ENCODE peak calls at places on chromosomes 11 and 22, in six cellular contexts. U is astrocyte of the cerebellum, R is thyroid gland, X is suprapubic skin, Y is kidney epithelial cell, I is neural progenitor cell. G is an unnamed sample.

GRCh38 chr22:20637740-20638139 is 130.3 kb downstream of the MED15 start:
- DNase-seq in Y (no peak), R (no peak), I (no peak), U (no peak), X (no peak), G (no peak)

GRCh38 chr11:21396351-21397008 is 727.1 kb downstream of the NELL1 start:
- DNase-seq in I (no peak), R (no peak), X (no peak), U (no peak), Y (no peak), G (no peak)

GRCh38 chr11:67022341-67022933 is 497 bp upstream of the SYT12 start:
- DNase-seq in U (no peak), X (no peak), Y (peak), I (no peak), R (no peak), G (peak)

GRCh38 chr11:15710593-15711260 is 596.0 kb downstream of the INSC start:
- DNase-seq in Y (no peak), I (peak), X (no peak), R (peak), U (no peak), G (no peak)

GRCh38 chr11:70650075-70650909 is 252.0 kb downstream of the CTTN start:
- DNase-seq in Y (peak), I (peak), X (no peak), R (peak), U (peak), G (peak)

GRCh38 chr11:5992604-5993251 is 5.9 kb upstream of the OR52L1 start:
- DNase-seq in R (no peak), I (peak), Y (no peak), X (no peak), U (no peak), G (peak)

GRCh38 chr11:46402957-46403902 is 11.7 kb upstream of the CHRM4 start:
- DNase-seq in U (no peak), I (peak), R (no peak), X (no peak), Y (no peak), G (no peak)

GRCh38 chr11:59710136-59710847 is 3.4 kb downstream of the OR10V1 start:
- DNase-seq in R (no peak), U (no peak), I (no peak), Y (no peak), X (no peak), G (no peak)

GRCh38 chr22:50730941-50731661 is 6.9 kb upstream of the ACR start:
- DNase-seq in Y (no peak), X (peak), I (no peak), R (no peak), U (no peak), G (no peak)

GRCh38 chr11:59728913-59729312 is 15.3 kb upstream of the OR10V1 start:
- DNase-seq in I (no peak), U (no peak), X (no peak), R (no peak), Y (no peak), G (no peak)

GRCh38 chr22:32896951-32897350 is 95.4 kb downstream of the TIMP3 start:
- DNase-seq in Y (no peak), U (no peak), I (no peak), R (no peak), X (no peak), G (no peak)

GRCh38 chr22:36301384-36301828 is 48.5 kb downstream of the APOL1 start:
- DNase-seq in I (peak), U (peak), Y (no peak), R (peak), X (no peak), G (peak)

GRCh38 chr22:32378703-32379272 is 21.1 kb downstream of the RFPL3 start:
- DNase-seq in X (no peak), R (peak), U (no peak), I (peak), Y (no peak), G (peak)

GRCh38 chr11:55895216-55895615 is 12.1 kb downstream of the TRIM51 start:
- DNase-seq in U (no peak), R (no peak), X (no peak), Y (no peak), I (no peak), G (no peak)

GRCh38 chr11:18490319-18490718 is 34.7 kb downstream of the LDHAL6A start:
- DNase-seq in R (no peak), Y (no peak), I (no peak), U (no peak), X (no peak), G (no peak)

GRCh38 chr11:12792590-12792989 is 118.4 kb downstream of the TEAD1 start:
- DNase-seq in X (no peak), U (no peak), Y (no peak), R (no peak), I (no peak), G (peak)

GRCh38 chr11:66861774-66862558 is 5.1 kb downstream of the LRFN4 start:
- DNase-seq in U (no peak), R (no peak), X (peak), Y (no peak), I (no peak), G (no peak)

GRCh38 chr11:27085115-27085514 is 44.5 kb downstream of the BBOX1 start:
- DNase-seq in Y (no peak), X (no peak), I (no peak), R (no peak), U (no peak), G (no peak)

GRCh38 chr22:35303029-35303624 is 3.4 kb downstream of the TOM1 start:
- DNase-seq in Y (no peak), R (no peak), X (peak), I (no peak), U (no peak), G (no peak)

GRCh38 chr11:94851864-94852581 is 83.9 kb downstream of the AMOTL1 start:
- DNase-seq in R (no peak), Y (no peak), I (no peak), X (no peak), U (no peak), G (no peak)

GRCh38 chr11:115607621-115608191 is 103.5 kb upstream of the CADM1 start:
- DNase-seq in U (peak), X (no peak), I (peak), Y (no peak), R (peak), G (no peak)

GRCh38 chr11:109221190-109221589 is 200.8 kb upstream of the C11orf87 start:
- DNase-seq in R (no peak), U (no peak), Y (no peak), I (no peak), X (no peak), G (no peak)

GRCh38 chr11:31643831-31644230 is 134.3 kb downstream of the ELP4 start:
- DNase-seq in Y (no peak), X (no peak), I (no peak), R (no peak), U (peak), G (peak)

GRCh38 chr11:130874396-130874795 is 41.9 kb downstream of the SNX19 start:
- DNase-seq in R (no peak), U (no peak), I (no peak), X (no peak), Y (no peak), G (peak)

GRCh38 chr11:57460017-57460755 is at the start of gene RTN4RL2:
- DNase-seq in U (no peak), Y (no peak), R (peak), I (peak), X (no peak), G (peak)

GRCh38 chr11:73907191-73907590 is 30.4 kb downstream of the PAAF1 start:
- DNase-seq in U (no peak), Y (no peak), X (no peak), R (no peak), I (no peak), G (peak)

GRCh38 chr22:39153220-39153860 is 860 bp upstream of the CBX7 start:
- DNase-seq in R (peak), U (no peak), X (peak), Y (no peak), I (peak), G (no peak)

GRCh38 chr11:78370406-78371172 is 47.0 kb downstream of the GAB2 start:
- DNase-seq in Y (no peak), I (no peak), X (no peak), U (no peak), R (no peak), G (peak)

GRCh38 chr22:24550028-24550901 is 4.7 kb downstream of the GUCD1 start:
- DNase-seq in Y (no peak), I (no peak), X (no peak), U (no peak), R (no peak), G (peak)

GRCh38 chr22:47050601-47051051 is 288.2 kb downstream of the TBC1D22A start:
- DNase-seq in R (no peak), X (no peak), Y (no peak), I (no peak), U (no peak), G (no peak)

GRCh38 chr11:6377902-6378694 is 12.2 kb upstream of the SMPD1 start:
- DNase-seq in I (no peak), R (no peak), Y (no peak), X (no peak), U (no peak), G (peak)

GRCh38 chr11:65279713-65280459 is 18.1 kb downstream of the POLA2 start:
- DNase-seq in U (peak), R (no peak), Y (peak), I (no peak), X (no peak), G (peak)

GRCh38 chr11:102589047-102589459 is 36.1 kb downstream of the MMP20 start:
- DNase-seq in R (no peak), I (no peak), U (no peak), X (no peak), Y (no peak), G (no peak)

GRCh38 chr22:26663374-26663923 is 6.1 kb downstream of the MIAT start:
- DNase-seq in R (no peak), U (no peak), X (no peak), I (no peak), Y (no peak), G (no peak)

GRCh38 chr11:10640308-10640707 is 53.2 kb downstream of the IRAG1 start:
- DNase-seq in I (no peak), U (no peak), Y (no peak), X (no peak), R (no peak), G (no peak)

DNA sequence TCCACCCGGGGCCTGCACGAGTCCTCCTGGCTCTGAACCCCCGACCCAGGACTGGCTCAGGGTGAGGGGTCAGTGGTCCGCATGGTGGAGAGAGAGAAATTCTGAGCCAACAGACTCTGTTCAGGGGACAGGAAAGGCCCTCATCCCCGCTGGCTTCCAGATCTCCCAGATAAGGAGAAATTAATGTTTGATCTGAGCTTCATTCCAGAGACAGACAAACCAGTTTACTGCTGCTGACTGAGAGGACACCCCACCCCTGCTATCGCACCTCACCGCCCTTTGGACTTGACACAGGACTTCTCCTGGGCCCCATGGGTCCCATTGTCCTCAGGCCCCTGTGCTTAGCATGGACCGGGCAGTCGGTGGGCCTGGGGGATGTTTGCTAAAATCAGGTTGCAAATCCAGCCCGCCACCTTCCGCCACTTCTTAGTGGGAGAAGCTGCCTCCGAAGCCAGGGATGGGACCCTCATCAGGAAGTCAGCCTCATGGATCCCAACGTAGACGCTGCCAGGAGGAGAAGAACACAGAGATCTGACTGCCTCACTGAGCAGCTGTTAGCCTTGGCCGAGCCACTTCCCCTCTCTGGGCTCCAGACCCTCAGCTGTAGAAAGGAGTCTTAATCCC is 11.2 kb upstream of the UPK3A start:
- DNase-seq in Y (no peak), I (no peak), U (no peak), R (no peak), X (no peak), G (no peak)
- H3K4me3 ChIP-seq in Y (no peak), I (no peak), U (no peak), R (no peak), X (no peak), G (no peak)

DNA sequence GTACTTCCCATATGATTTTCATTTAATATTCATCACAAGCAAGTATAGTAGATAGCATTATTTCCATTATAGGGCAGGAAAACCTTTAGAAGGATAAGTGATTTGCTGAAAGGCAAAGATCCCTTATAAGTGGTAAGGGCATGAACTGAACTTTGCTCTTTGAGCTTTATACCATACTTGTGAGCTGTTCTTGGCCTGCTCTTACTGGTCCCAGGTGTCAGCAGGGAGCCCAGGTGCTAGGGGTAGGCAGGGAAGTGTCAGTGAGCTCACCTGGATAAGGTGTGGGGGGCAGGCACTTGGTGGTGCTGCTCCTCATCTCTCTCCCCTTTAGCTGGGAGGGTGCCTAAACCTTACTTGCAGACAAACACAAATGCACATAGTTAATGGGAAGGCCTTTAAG is 114.5 kb downstream of the PLEKHA7 start:
- DNase-seq in R (no peak), X (no peak), Y (no peak), U (no peak), I (no peak), G (no peak)
- TF ChIP-seq CTCF in R (no peak), X (no peak), Y (no peak), U (no peak), I (no peak), G (no peak)

GRCh38 chr11:86218125-86219081 is 26.1 kb upstream of the EED start:
- DNase-seq in I (peak), X (no peak), U (peak), Y (peak), R (peak), G (peak)
- H3K4me3 ChIP-seq in I (no peak), X (peak), U (no peak), Y (no peak), R (no peak), G (peak)

DNA sequence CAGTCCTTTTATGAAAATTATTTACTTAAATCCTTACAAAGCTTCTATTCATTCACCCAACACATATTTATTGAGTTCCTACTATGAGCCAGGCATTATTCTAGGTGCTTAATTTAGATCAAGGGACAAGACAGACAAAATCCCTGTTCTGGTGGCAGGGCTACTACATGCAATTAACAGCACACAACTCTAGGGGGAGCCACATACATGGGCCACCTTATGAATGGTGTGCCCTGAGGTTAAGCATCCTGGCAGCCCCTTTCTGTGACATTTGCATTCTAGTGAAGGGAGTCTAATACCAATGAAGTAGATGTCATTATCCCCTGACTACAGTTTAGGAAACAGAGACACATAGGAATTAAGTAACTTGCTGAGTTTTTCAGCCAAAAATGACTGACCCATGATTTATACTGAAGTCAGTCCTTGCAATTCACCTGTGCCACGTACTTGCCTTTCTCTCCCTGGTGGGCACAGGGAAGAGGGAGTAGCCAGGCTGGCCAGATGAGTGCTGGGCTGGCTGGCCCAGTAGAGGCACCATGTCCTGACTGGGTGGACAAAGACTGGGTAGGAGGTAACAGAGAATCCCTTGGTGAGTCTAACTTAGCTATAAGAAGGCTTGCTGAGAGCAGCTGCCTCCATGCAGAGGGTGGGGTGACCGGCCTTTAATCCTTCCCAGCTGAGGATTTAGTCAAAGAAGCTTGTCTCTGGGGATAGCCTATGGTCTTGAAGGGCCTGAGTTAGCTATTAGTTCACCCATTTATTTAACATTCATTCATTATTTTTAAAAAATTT is 52.0 kb upstream of the ELF5 start:
- DNase-seq in X (no peak), Y (no peak), I (peak), R (no peak), U (no peak), G (no peak)
- TF ChIP-seq CTCF in X (no peak), Y (peak), I (peak), R (no peak), U (peak), G (peak)

DNA sequence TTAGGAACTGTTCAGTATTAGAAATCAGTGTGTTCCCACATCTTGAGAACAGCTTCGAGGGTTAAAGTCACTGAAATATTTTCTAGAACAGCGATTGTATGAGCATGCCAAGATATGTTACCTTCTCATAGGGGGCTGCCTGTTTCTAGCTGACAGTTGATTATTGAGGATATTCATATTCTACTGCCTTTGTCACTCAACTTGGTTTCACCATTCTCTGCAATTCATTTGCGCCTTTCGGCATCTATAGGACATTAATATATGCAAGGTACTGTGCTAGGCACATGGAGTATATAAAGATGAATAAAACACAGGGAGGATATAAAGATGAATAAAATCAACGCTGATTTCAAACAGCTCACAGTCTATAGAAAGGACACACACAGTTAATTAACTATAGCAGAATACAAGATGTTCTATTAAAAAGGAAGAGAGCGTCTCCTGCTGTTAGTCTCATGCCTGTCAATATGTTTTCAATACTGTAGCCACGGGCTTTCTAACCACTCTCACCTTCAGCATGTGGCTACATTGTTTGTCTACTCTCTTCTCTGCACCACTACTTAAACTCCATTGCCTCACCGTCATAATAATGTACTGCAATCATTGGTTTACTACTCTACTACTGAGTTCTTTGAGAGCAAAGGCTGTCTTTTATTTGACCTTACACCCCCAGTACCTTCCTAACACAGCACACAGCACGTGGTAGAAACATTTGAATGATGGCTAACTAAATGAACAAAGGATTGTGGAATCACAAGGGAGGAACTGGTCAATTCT is 81.9 kb downstream of the RAB30 start:
- DNase-seq in I (peak), Y (no peak), U (no peak), R (no peak), X (no peak), G (no peak)
- H3K4me3 ChIP-seq in I (no peak), Y (no peak), U (no peak), R (no peak), X (no peak), G (no peak)

GRCh38 chr22:22398530-22399327 is 109.8 kb downstream of the ZNF280B start:
- DNase-seq in R (no peak), X (no peak), U (no peak), Y (no peak), I (no peak), G (no peak)

GRCh38 chr22:22396741-22397291 is 111.7 kb downstream of the ZNF280B start:
- DNase-seq in I (no peak), X (no peak), R (no peak), Y (no peak), U (no peak), G (no peak)

GRCh38 chr22:22397875-22398524 is 110.5 kb downstream of the ZNF280B start:
- DNase-seq in I (no peak), X (no peak), U (no peak), Y (no peak), R (no peak), G (no peak)

GRCh38 chr22:22395230-22395629 is 113.3 kb downstream of the ZNF280B start:
- DNase-seq in R (peak), I (no peak), X (no peak), U (no peak), Y (no peak), G (no peak)

GRCh38 chr22:22397292-22397870 is 111.2 kb downstream of the ZNF280B start:
- DNase-seq in X (no peak), U (no peak), Y (peak), R (no peak), I (peak), G (peak)
- TF ChIP-seq CTCF in X (no peak), U (peak), Y (peak), R (no peak), I (peak), G (peak)

GRCh38 chr11:368414-369335 is 624 bp upstream of the B4GALNT4 start:
- DNase-seq in U (no peak), Y (no peak), I (peak), R (peak), X (peak), G (no peak)
- H3K4me3 ChIP-seq in U (peak), Y (peak), I (peak), R (no peak), X (peak), G (peak)

DNA sequence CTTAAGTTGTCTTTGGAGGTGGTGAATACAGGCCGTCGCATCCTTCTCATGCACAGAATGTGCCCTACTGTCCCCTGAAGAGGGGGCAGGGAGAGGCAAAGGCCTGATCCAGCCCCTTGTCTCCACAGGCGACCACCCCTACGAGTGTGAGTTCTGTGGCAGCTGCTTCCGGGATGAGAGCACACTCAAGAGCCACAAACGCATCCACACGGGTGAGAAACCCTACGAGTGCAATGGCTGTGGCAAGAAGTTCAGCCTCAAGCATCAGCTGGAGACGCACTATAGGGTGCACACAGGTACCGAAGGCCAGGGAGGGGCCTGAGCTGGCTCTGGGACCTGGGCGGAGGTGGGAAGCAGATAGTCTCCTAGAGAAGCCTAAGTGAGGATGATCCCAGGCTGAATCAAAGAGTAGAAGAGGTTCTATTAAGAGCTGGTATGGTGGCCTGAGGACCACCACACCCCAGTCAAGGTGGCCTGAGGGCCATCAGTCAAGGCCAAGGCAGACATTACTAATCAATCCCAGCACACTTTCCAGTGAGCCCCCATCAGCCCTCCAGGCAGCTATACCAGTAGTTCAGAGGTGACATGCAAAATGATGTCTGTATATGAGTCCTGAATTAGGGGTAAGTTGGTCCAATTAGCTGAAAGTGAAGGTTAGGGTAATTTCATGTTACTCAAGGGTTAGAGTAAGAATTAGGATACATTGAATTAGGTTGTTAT is 49.0 kb upstream of the NNMT start:
- DNase-seq in Y (no peak), I (no peak), X (no peak), U (no peak), R (peak), G (no peak)
- TF ChIP-seq CTCF in Y (no peak), I (no peak), X (no peak), U (no peak), R (no peak), G (no peak)

G was measured in fibroblast of pulmonary artery.